ENCODE peak calls at places on chromosomes 4 and X, in four cellular contexts. G is mesendoderm, V is breast epithelium, X is endothelial cell of umbilical vein. J is an unnamed sample.
A peak's percentile ranks its signal among the peaks of the same experiment; 100 is the strongest.

GRCh38 chrX:101483705-101484104 is 1.6 kb upstream of the ARMCX4 start:
- DNase-seq in X (no peak), V (no peak), G (peak; percentile 25), J (no peak)

GRCh38 chrX:148380614-148381561 is 119.5 kb upstream of the AFF2 start:
- DNase-seq in X (no peak), G (peak; percentile 35), V (no peak), J (no peak)

GRCh38 chr4:5710065-5710961 is 688 bp upstream of the EVC start:
- DNase-seq in G (peak; percentile 68), X (peak; percentile 44), V (no peak), J (no peak)

GRCh38 chr4:88697113-88697512 is 516 bp downstream of the NAP1L5 start:
- DNase-seq in V (no peak), X (peak; percentile 31), G (no peak), J (peak; percentile 64)

GRCh38 chr4:168667936-168668335 is 171.1 kb downstream of the PALLD start:
- DNase-seq in X (peak; percentile 78), G (no peak), V (no peak), J (no peak)

GRCh38 chr4:22688236-22688635 is 4.5 kb upstream of the GBA3 start:
- DNase-seq in V (no peak), X (no peak), G (no peak), J (no peak)

GRCh38 chrX:152632445-152633097 is 5.1 kb upstream of the GABRQ start:
- DNase-seq in G (peak; percentile 33), X (peak; percentile 37), V (peak; percentile 20), J (no peak)

GRCh38 chrX:2707334-2707760 is 16.3 kb downstream of the CD99 start:
- DNase-seq in G (peak; percentile 95), X (peak; percentile 60), V (peak; percentile 50), J (no peak)

GRCh38 chr4:69536558-69536957 is 40.9 kb upstream of the UGT2B4 start:
- DNase-seq in V (no peak), X (no peak), G (no peak), J (no peak)

GRCh38 chr4:69532125-69532524 is 36.4 kb upstream of the UGT2B4 start:
- DNase-seq in G (no peak), V (no peak), X (no peak), J (no peak)

GRCh38 chr4:69531251-69531650 is 35.5 kb upstream of the UGT2B4 start:
- DNase-seq in V (no peak), X (no peak), G (no peak), J (no peak)

GRCh38 chr4:69534697-69535096 is 39.0 kb upstream of the UGT2B4 start:
- DNase-seq in X (no peak), V (no peak), G (no peak), J (no peak)

DNA sequence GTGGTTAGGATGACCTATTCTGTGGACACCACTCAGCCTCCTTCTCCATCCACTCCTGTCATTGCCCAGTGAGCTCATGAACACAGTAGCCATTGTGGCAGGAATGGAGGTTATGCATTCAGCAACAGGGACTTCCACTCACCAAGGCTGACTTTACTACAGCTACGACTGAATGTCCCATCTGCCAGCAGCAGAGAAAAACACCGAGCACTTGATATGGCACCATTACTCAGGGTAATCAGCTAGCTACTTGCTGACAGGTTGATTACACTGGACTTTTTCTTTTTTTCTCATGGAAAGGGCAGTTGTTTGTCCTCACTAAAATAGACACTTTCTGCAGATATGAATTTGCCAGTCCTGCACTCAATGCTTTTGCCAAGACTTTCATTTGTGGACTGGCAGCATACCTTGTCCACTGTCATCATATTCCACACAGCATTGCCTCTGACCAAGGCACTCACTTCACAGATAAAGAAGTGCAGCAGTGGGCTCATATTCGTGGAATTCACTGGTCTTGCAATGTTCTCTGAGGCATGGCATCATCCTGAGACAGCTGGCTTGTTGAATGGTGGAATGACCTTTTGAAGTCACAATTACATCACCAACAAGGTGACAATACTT is 37.3 kb upstream of the UGT2B4 start:
- DNase-seq in G (no peak), V (no peak), X (no peak), J (no peak)
- H3K4me1 ChIP-seq in G (no peaks in the 10 kb centered on the region), V (no peaks in the 10 kb centered on the region), X (no peaks in the 10 kb centered on the region), J (no peaks in the 10 kb centered on the region)

DNA sequence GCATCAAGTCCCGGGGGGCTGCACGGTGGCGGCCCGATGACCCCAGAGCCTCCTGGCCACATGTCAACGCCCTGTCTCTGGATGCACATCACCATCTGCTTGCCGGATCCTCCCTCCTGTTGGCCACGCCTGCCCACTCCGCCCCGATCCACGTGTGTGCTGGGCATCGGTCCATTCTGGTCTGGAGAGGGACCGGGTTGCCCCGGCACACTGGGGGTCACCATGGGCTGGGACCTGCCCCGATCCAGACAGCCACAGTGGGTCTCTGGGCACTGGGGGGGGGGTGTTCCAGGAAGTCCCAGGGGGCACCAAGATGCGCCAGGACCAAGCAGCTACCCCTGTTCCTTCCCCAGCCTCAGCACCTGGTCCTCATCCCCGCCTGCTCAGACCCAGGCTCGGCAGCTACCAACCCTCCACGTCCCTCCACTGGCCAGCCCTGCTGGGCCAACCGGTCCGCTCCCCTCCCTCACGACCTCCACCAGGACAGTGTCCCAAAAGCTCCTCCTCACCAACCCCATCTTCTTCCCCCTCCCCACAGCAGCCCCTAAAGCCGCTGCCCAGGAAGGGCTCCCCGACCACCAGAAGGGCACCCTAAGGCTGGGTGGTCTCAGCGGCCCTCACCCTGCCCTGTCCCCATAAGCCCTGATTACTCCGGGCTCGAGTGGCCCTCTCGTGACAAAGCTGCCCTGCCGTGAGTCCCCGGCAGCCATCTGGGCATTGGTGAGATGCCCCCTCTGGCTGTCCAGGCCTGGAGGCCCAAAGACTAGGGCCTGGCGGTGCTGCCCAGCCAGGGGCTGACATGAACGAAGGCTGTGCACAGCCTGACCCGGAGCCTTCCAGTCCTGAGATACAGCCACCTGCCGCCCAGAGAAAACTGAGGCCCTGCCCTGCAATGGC is 4.6 kb downstream of the CTBP1 start:
- DNase-seq in X (no peak), V (no peak), G (no peak), J (peak; percentile 25)
- H3K4me1 ChIP-seq in X (peaks cover 14% of the 10 kb centered on the region), V (peaks cover 25% of the 10 kb centered on the region), G (peaks cover 5% of the 10 kb centered on the region), J (peaks cover 60% of the 10 kb centered on the region)

DNA sequence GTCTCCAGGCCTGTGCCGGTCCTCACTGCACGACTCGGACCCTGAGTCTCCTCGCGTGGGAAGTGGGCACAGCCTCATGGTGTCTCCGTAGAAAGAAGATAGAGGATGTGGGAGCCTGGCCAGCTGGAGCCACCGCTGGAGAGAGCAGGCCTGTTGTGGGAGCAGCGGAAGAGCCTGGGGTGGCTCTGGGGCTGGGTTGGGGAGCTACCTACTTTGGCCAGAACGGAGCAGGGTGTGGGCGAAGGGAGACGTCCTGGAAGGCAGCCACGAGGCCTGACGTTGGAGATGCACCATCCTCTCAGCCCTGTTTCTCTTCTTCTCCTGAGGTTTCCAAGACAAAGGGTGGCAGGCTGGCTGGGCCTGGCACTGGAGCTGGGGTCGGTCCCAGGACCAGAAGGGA is 93.8 kb downstream of the SORCS2 start:
- DNase-seq in V (peak; percentile 60), X (no peak), G (no peak), J (no peak)
- H3K4me1 ChIP-seq in V (no peaks in the 10 kb centered on the region), X (no peaks in the 10 kb centered on the region), G (no peaks in the 10 kb centered on the region), J (no peaks in the 10 kb centered on the region)

GRCh38 chr4:143515905-143516304 is 2.4 kb downstream of the SMARCA5 start:
- DNase-seq in V (no peak), X (no peak), G (no peak), J (no peak)
- H3K4me1 ChIP-seq in V (no peaks in the 10 kb centered on the region), X (peaks cover 23% of the 10 kb centered on the region), G (no peaks in the 10 kb centered on the region), J (peaks cover 43% of the 10 kb centered on the region)

DNA sequence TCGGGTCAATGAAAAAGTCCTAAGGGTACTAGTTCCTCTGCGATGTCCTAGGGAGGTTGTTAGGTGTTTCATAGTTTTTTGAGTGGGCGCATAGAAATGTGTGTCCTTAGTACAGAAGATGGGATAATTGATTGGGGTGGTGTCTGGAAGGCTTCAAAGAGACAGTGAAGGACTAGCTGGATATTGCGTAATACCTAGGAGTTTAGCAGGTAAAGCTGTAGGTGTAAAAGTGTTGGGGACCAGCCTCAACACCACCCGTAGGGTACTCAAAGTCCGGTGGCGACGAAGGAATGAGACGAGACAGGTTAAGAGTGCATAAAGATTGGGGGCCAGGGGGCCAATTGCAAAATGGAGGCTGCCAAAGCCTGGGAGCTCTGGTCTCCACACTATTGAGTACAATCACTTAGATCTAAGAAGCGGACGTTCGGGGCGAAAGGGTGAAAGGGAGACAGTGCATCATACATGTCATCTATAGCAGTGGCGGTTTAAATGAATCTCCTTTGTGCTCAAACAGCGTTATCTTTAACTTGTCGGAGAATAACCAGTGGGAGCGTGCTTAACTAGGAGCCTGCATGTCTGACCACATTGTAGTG is 1.0 kb downstream of the TRMT44 start:
- DNase-seq in X (no peak), G (no peak), V (no peak), J (no peak)
- H3K4me1 ChIP-seq in X (peaks cover 39% of the 10 kb centered on the region), G (peaks cover 8% of the 10 kb centered on the region), V (peaks cover 10% of the 10 kb centered on the region), J (peaks cover 41% of the 10 kb centered on the region)

DNA sequence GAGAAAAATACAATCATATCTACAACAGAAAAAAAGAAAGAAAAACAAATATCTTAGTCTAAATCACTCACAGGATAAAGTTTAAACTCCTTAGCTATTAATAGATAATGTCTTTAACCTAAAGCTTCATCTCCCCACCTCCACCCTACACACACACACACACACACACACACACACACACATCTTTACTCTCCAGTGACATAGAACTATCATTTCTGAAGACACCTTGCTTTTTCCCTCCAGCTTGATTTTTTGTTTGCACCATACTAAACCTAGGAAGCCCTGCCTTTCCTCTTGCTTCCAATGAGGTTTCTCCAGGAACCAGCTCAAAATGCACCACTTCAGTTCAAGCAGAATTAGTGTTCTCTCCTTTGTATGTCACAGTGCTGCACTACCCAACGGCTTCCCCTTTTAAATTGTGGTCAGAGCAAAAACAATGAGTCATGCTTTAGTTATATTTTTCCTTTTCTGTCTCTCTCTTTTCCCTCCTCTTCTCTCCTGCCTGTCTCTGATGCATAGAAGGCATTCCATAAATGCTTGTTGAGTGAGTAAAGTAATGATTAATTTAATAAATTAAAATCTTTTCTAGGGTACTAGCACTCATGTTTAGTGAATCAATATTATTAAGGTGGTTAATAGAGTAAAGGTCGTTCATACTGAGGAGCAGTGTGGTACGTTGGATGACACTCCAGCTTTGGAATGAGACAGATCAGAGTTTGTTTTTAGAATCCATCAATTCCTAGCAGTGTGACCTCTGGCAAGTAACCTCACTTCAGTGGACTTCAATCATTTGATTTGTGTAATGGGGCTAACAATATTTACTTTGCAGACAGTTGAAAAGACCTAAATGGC is 5.9 kb downstream of the RTL3 start:
- DNase-seq in X (peak; percentile 77), V (no peak), G (peak; percentile 58), J (no peak)
- H3K4me1 ChIP-seq in X (peaks cover 10% of the 10 kb centered on the region), V (no peaks in the 10 kb centered on the region), G (no peaks in the 10 kb centered on the region), J (no peaks in the 10 kb centered on the region)

J was measured in upper lobe of left lung.